ENCODE peak calls at places on chromosomes 1 and 21, in seven cellular contexts. R, S, I, Z, A, M and C are unnamed samples.

GRCh38 chr1:220786057-220786336 is 716 bp upstream of the MTARC1 start:
- DNase-seq in R (no peak), S (no peak), I (no peak), Z (no peak), A (no peak), M (no peak), C (peak; percentile 42)

GRCh38 chr1:36149237-36149972 is at the start of gene TRAPPC3:
- DNase-seq in R (peak; percentile 100), S (peak; percentile 100), I (peak; percentile 98), Z (peak; percentile 100), A (peak; percentile 99), M (peak; percentile 99), C (peak; percentile 100)

GRCh38 chr21:45494851-45495680 is 47.2 kb downstream of the SLC19A1 start:
- DNase-seq in R (no peak), S (no peak), I (no peak), Z (no peak), A (no peak), M (no peak), C (no peak)

GRCh38 chr1:2144501-2145090 is 50.0 kb downstream of the FAAP20 start:
- DNase-seq in R (no peak), S (no peak), I (no peak), Z (no peak), A (no peak), M (no peak), C (no peak)

GRCh38 chr1:92486251-92487077 is at the start of gene GFI1:
- DNase-seq in R (no peak), S (peak; percentile 55), I (no peak), Z (peak; percentile 88), A (no peak), M (peak; percentile 65), C (no peak)

GRCh38 chr1:121483961-121484424 is 299.2 kb downstream of the SRGAP2C start:
- DNase-seq in R (peak; percentile 33), S (peak; percentile 67), I (peak; percentile 91), Z (peak; percentile 13), A (no peak), M (no peak), C (no peak)

GRCh38 chr21:45403825-45404725 is 890 bp upstream of the COL18A1 start:
- DNase-seq in R (no peak), S (no peak), I (no peak), Z (no peak), A (no peak), M (no peak), C (no peak)

GRCh38 chr1:241423541-241424479 is 66.8 kb upstream of the RGS7 start:
- DNase-seq in R (no peak), S (no peak), I (no peak), Z (peak; percentile 35), A (no peak), M (peak; percentile 3), C (peak; percentile 69)

GRCh38 chr1:219066631-219067349 is 106.9 kb upstream of the LYPLAL1 start:
- DNase-seq in R (peak; percentile 27), S (peak; percentile 73), I (peak; percentile 88), Z (no peak), A (no peak), M (no peak), C (no peak)

GRCh38 chr1:24112381-24113169 is 640 bp upstream of the MYOM3 start:
- DNase-seq in R (peak; percentile 69), S (peak; percentile 74), I (peak; percentile 69), Z (peak; percentile 69), A (no peak), M (peak; percentile 27), C (peak; percentile 68)

GRCh38 chr1:109713636-109714035 is 1.6 kb downstream of the GSTM5 start:
- DNase-seq in R (no peak), S (no peak), I (no peak), Z (no peak), A (no peak), M (no peak), C (no peak)

GRCh38 chr1:201633811-201634210 is 94.9 kb downstream of the NAV1 start:
- DNase-seq in R (no peak), S (no peak), I (no peak), Z (no peak), A (peak; percentile 46), M (no peak), C (no peak)

GRCh38 chr1:205317311-205317917 is 4.1 kb downstream of the NUAK2 start:
- DNase-seq in R (peak; percentile 54), S (peak; percentile 69), I (peak; percentile 85), Z (no peak), A (peak; percentile 38), M (no peak), C (peak; percentile 94)

GRCh38 chr1:119009300-119009660 is 21.1 kb upstream of the TBX15 start:
- DNase-seq in R (no peak), S (no peak), I (no peak), Z (no peak), A (no peak), M (no peak), C (no peak)

GRCh38 chr1:228937851-228938247 is 202.6 kb downstream of the RHOU start:
- DNase-seq in R (no peak), S (no peak), I (no peak), Z (no peak), A (no peak), M (no peak), C (no peak)

GRCh38 chr1:184684285-184685077 is 70.2 kb downstream of the EDEM3 start:
- DNase-seq in R (no peak), S (peak; percentile 18), I (no peak), Z (no peak), A (no peak), M (no peak), C (peak; percentile 60)

GRCh38 chr1:68338107-68338506 is 105.8 kb upstream of the WLS start:
- DNase-seq in R (no peak), S (no peak), I (no peak), Z (no peak), A (no peak), M (no peak), C (no peak)

GRCh38 chr1:7177438-7178126 is 392.3 kb downstream of the CAMTA1 start:
- DNase-seq in R (no peak), S (no peak), I (no peak), Z (no peak), A (no peak), M (no peak), C (no peak)

GRCh38 chr1:161791889-161792655 is 26.0 kb downstream of the ATF6 start:
- DNase-seq in R (peak; percentile 42), S (no peak), I (peak; percentile 33), Z (no peak), A (no peak), M (no peak), C (no peak)

GRCh38 chr1:59332983-59333382 is 36.1 kb downstream of the FGGY start:
- DNase-seq in R (peak; percentile 92), S (peak; percentile 82), I (peak; percentile 77), Z (peak; percentile 8), A (no peak), M (no peak), C (no peak)

GRCh38 chr1:66733348-66734017 is 18.8 kb upstream of the DYNLT5 start:
- DNase-seq in R (no peak), S (peak; percentile 40), I (peak; percentile 18), Z (no peak), A (no peak), M (no peak), C (no peak)

GRCh38 chr21:27047331-27048314 is 80.7 kb upstream of the ADAMTS5 start:
- DNase-seq in R (peak; percentile 11), S (peak; percentile 32), I (no peak), Z (no peak), A (no peak), M (no peak), C (no peak)

GRCh38 chr1:64097859-64098258 is 105.6 kb upstream of the UBE2U start:
- DNase-seq in R (no peak), S (no peak), I (no peak), Z (no peak), A (no peak), M (no peak), C (no peak)

GRCh38 chr1:47592296-47592975 is 154.6 kb downstream of the FOXD2 start:
- DNase-seq in R (no peak), S (no peak), I (no peak), Z (no peak), A (peak; percentile 82), M (no peak), C (no peak)

GRCh38 chr1:16617101-16617727 is 3.9 kb upstream of the NBPF1 start:
- DNase-seq in R (no peak), S (no peak), I (no peak), Z (no peak), A (no peak), M (no peak), C (no peak)

GRCh38 chr1:43529206-43529731 is 1.4 kb upstream of the PTPRF start:
- DNase-seq in R (peak; percentile 80), S (peak; percentile 81), I (peak; percentile 82), Z (peak; percentile 73), A (peak; percentile 52), M (peak; percentile 79), C (peak; percentile 82)